ENCODE peak calls at places on chromosomes 11 and 22, in five cellular contexts. B is adrenal gland, W is tibial nerve, M is OCI-LY7, V is transverse colon. Z is an unnamed sample.

GRCh38 chr11:75625970-75626691 is 42.7 kb downstream of the MAP6 start:
- DNase-seq in B (no peak), W (no peak), M (no peak), V (no peak), Z (peak; percentile 72)

GRCh38 chr11:35389897-35390462 is 29.4 kb downstream of the SLC1A2 start:
- DNase-seq in B (no peak), W (no peak), M (no peak), V (no peak), Z (no peak)

GRCh38 chr11:80285076-80285790 is 844.4 kb upstream of the TENM4 start:
- DNase-seq in B (no peak), W (no peak), M (no peak), V (no peak), Z (no peak)

GRCh38 chr22:18001040-18001893 is 23.1 kb downstream of the MICAL3 start:
- DNase-seq in B (peak; percentile 90), W (peak; percentile 87), M (peak; percentile 99), V (peak; percentile 92), Z (peak; percentile 81)

GRCh38 chr22:46329616-46330015 is 5.9 kb upstream of the TRMU start:
- DNase-seq in B (no peak), W (no peak), M (no peak), V (no peak), Z (no peak)

GRCh38 chr22:37989146-37990045 is 5.0 kb upstream of the SOX10 start:
- DNase-seq in B (no peak), W (no peak), M (no peak), V (no peak), Z (no peak)

GRCh38 chr11:89477175-89477574 is 14.0 kb downstream of the NOX4 start:
- DNase-seq in B (no peak), W (no peak), M (no peak), V (peak; percentile 16), Z (no peak)

GRCh38 chr11:18046116-18046777 is at the start of gene TPH1:
- DNase-seq in B (peak; percentile 16), W (no peak), M (no peak), V (peak; percentile 34), Z (peak; percentile 39)

GRCh38 chr11:35116762-35117588 is 22.0 kb upstream of the CD44 start:
- DNase-seq in B (no peak), W (no peak), M (no peak), V (no peak), Z (no peak)

GRCh38 chr22:29768052-29768680 is 997 bp downstream of the UQCR10 start:
- DNase-seq in B (no peak), W (no peak), M (no peak), V (no peak), Z (no peak)

GRCh38 chr11:9763301-9763700 is 99.4 kb downstream of the SWAP70 start:
- DNase-seq in B (no peak), W (no peak), M (no peak), V (no peak), Z (no peak)

GRCh38 chr11:75351541-75352416 is at the start of gene ARRB1:
- DNase-seq in B (peak; percentile 71), W (peak; percentile 47), M (no peak), V (peak; percentile 81), Z (no peak)

GRCh38 chr11:35235944-35236666 is 97.1 kb downstream of the CD44 start:
- DNase-seq in B (no peak), W (no peak), M (no peak), V (peak; percentile 68), Z (no peak)

GRCh38 chr22:36374603-36375024 is 13.2 kb downstream of the MYH9 start:
- DNase-seq in B (no peak), W (no peak), M (no peak), V (peak; percentile 66), Z (no peak)

GRCh38 chr11:10722307-10722706 is 28.7 kb upstream of the CTR9 start:
- DNase-seq in B (no peak), W (no peak), M (no peak), V (no peak), Z (no peak)

GRCh38 chr22:31584804-31585160 is 77.2 kb downstream of the PISD start:
- DNase-seq in B (no peak), W (no peak), M (no peak), V (no peak), Z (no peak)

GRCh38 chr22:36839356-36840073 is 21.3 kb upstream of the NCF4 start:
- DNase-seq in B (no peak), W (no peak), M (no peak), V (no peak), Z (no peak)

GRCh38 chr22:19855504-19856409 is 1.1 kb upstream of the GNB1L start:
- DNase-seq in B (peak; percentile 84), W (peak; percentile 56), M (peak; percentile 84), V (peak; percentile 59), Z (peak; percentile 68)

GRCh38 chr22:43042101-43042780 is 27.3 kb upstream of the PACSIN2 start:
- DNase-seq in B (no peak), W (no peak), M (no peak), V (no peak), Z (no peak)

GRCh38 chr22:33474587-33474986 is 416.4 kb upstream of the SYN3 start:
- DNase-seq in B (no peak), W (no peak), M (no peak), V (no peak), Z (no peak)

GRCh38 chr11:49377978-49378377 is 169.6 kb upstream of the FOLH1 start:
- DNase-seq in B (no peak), W (no peak), M (no peak), V (no peak), Z (no peak)

GRCh38 chr11:71505001-71505400 is 22.1 kb upstream of the KRTAP5-7 start:
- DNase-seq in B (no peak), W (no peak), M (no peak), V (no peak), Z (no peak)

GRCh38 chr22:46467006-46467405 is 70.4 kb downstream of the CELSR1 start:
- DNase-seq in B (no peak), W (no peak), M (no peak), V (no peak), Z (no peak)

GRCh38 chr11:59615132-59615636 is 390 bp downstream of the OSBP start:
- DNase-seq in B (peak; percentile 46), W (peak; percentile 9), M (peak; percentile 64), V (peak; percentile 77), Z (peak; percentile 72)

GRCh38 chr11:59614277-59615131 is 1.1 kb downstream of the OSBP start:
- DNase-seq in B (no peak), W (no peak), M (peak; percentile 8), V (no peak), Z (no peak)

GRCh38 chr11:59610289-59610688 is 5.3 kb downstream of the OSBP start:
- DNase-seq in B (no peak), W (no peak), M (no peak), V (no peak), Z (no peak)

GRCh38 chr11:59615637-59616395 is at the start of gene OSBP:
- DNase-seq in B (peak; percentile 100), W (peak; percentile 100), M (peak; percentile 99), V (peak; percentile 99), Z (peak; percentile 99)

GRCh38 chr11:59611570-59612565 is 3.7 kb downstream of the OSBP start:
- DNase-seq in B (no peak), W (no peak), M (no peak), V (peak; percentile 64), Z (no peak)
- TF ChIP-seq CTCF in B (no peak), W (no peak), M (no peak), V (no peak), Z (no peak)

GRCh38 chr11:77047007-77047927 is 13.1 kb downstream of the B3GNT6 start:
- DNase-seq in B (peak; percentile 86), W (peak; percentile 97), M (peak; percentile 94), V (peak; percentile 84), Z (peak; percentile 86)
- H3K4me3 ChIP-seq in B (peak overlapping the region; percentile 56), W (peak overlapping the region; percentile 31), M (peak overlapping the region; percentile 50), V (peak overlapping the region; percentile 51), Z (no peak overlapping the region)

GRCh38 chr11:86891020-86891419 is 64.2 kb downstream of the FZD4 start:
- DNase-seq in B (no peak), W (no peak), M (no peak), V (no peak), Z (no peak)
- H3K9me3 ChIP-seq in B (no peaks in the 10 kb centered on the region), W (no peaks in the 10 kb centered on the region), M (no peaks in the 10 kb centered on the region), V (no peaks in the 10 kb centered on the region), Z (no peaks in the 10 kb centered on the region)

DNA sequence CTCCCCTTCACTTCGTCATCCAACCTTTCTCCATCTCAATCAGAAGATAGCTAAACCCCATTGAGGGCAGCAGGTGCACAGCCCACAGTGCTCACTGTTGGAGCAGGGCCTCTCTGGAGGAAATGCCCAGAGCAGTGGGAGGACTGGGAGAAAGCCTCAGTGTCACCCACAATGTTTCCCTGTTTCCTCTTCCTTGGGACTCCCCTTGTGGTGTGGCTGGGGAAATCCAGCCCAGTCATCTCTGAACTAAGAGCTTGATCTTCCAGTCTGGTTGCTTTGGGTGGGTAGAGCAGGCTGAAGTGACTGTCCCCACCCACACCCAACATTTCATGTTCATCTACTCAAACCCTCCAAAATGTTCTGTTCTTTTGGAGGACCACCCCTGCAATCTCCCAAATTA is 29.8 kb upstream of the EED start:
- DNase-seq in B (no peak), W (no peak), M (no peak), V (no peak), Z (no peak)
- TF ChIP-seq CTCF in B (no peak), W (no peak), M (no peak), V (no peak), Z (no peak)

GRCh38 chr11:45500457-45500856 is 165.0 kb downstream of the CHST1 start:
- DNase-seq in B (no peak), W (no peak), M (no peak), V (no peak), Z (no peak)
- H3K4me3 ChIP-seq in B (no peak overlapping the region), W (no peak overlapping the region), M (no peak overlapping the region), V (no peak overlapping the region), Z (no peak overlapping the region)

GRCh38 chr11:61338783-61339489 is 5.9 kb downstream of the TKFC start:
- DNase-seq in B (no peak), W (no peak), M (no peak), V (no peak), Z (no peak)

GRCh38 chr11:61336171-61336935 is 3.3 kb downstream of the TKFC start:
- DNase-seq in B (peak; percentile 79), W (peak; percentile 64), M (peak; percentile 91), V (peak; percentile 86), Z (peak; percentile 80)

GRCh38 chr11:61339490-61339878 is 6.5 kb downstream of the TKFC start:
- DNase-seq in B (no peak), W (no peak), M (no peak), V (no peak), Z (no peak)

GRCh38 chr11:61335355-61335710 is 2.3 kb downstream of the TKFC start:
- DNase-seq in B (no peak), W (no peak), M (peak; percentile 11), V (no peak), Z (no peak)

GRCh38 chr11:61337706-61338268 is 4.8 kb downstream of the TKFC start:
- DNase-seq in B (no peak), W (no peak), M (no peak), V (no peak), Z (no peak)
- H3K9me3 ChIP-seq in B (no peaks in the 10 kb centered on the region), W (no peaks in the 10 kb centered on the region), M (no peaks in the 10 kb centered on the region), V (no peaks in the 10 kb centered on the region), Z (no peaks in the 10 kb centered on the region)

GRCh38 chr11:134999490-135000066 is 587.5 kb upstream of the B3GAT1 start:
- DNase-seq in B (no peak), W (no peak), M (no peak), V (no peak), Z (no peak)
- TF ChIP-seq CTCF in B (no peak), W (no peak), M (no peak), V (no peak), Z (no peak)